ENCODE peak calls at places on chromosomes 3 and 15, in four cellular contexts. C, I, E and F are unnamed samples.

GRCh38 chr3:126338796-126339241 is 18.4 kb downstream of the KLF15 start:
- DNase-seq in C (no peak), I (no peak), E (no peak), F (no peak)

GRCh38 chr3:33940736-33941135 is 142.3 kb downstream of the PDCD6IP start:
- DNase-seq in C (no peak), I (no peak), E (no peak), F (no peak)

GRCh38 chr3:107643038-107643883 is 120.5 kb downstream of the BBX start:
- DNase-seq in C (peak; percentile 31), I (no peak), E (peak; percentile 26), F (no peak)

GRCh38 chr3:71478568-71478967 is 105.0 kb downstream of the FOXP1 start:
- DNase-seq in C (peak; percentile 48), I (no peak), E (peak; percentile 27), F (no peak)

GRCh38 chr15:101103589-101103988 is 148.3 kb downstream of the CHSY1 start:
- DNase-seq in C (no peak), I (no peak), E (no peak), F (no peak)

GRCh38 chr15:20344601-20345400 is 196.8 kb downstream of the GOLGA6L6 start:
- DNase-seq in C (no peak), I (no peak), E (no peak), F (no peak)

GRCh38 chr3:143974877-143975238 is 3.2 kb downstream of the DIPK2A start:
- DNase-seq in C (peak; percentile 31), I (no peak), E (peak; percentile 57), F (no peak)

GRCh38 chr15:74180689-74181602 is 7.4 kb downstream of the ISLR start:
- DNase-seq in C (no peak), I (no peak), E (no peak), F (no peak)

GRCh38 chr3:31980530-31981205 is 394 bp downstream of the OSBPL10 start:
- DNase-seq in C (peak; percentile 71), I (peak; percentile 57), E (peak; percentile 29), F (no peak)

GRCh38 chr15:49421991-49422390 is 1.1 kb upstream of the FGF7 start:
- DNase-seq in C (peak; percentile 68), I (peak; percentile 74), E (peak; percentile 82), F (peak; percentile 56)

GRCh38 chr3:177262396-177262795 is 65.1 kb upstream of the TBL1XR1 start:
- DNase-seq in C (no peak), I (no peak), E (peak; percentile 22), F (no peak)

GRCh38 chr3:152177757-152178156 is 91.0 kb upstream of the MBNL1 start:
- DNase-seq in C (no peak), I (no peak), E (peak; percentile 22), F (no peak)

GRCh38 chr3:32780735-32781210 is 37.0 kb upstream of the TRIM71 start:
- DNase-seq in C (peak; percentile 75), I (peak; percentile 52), E (peak; percentile 17), F (no peak)

GRCh38 chr3:156483426-156483825 is 71.5 kb downstream of the SSR3 start:
- DNase-seq in C (peak; percentile 92), I (peak; percentile 74), E (peak; percentile 94), F (peak; percentile 19)

GRCh38 chr3:134357914-134358811 is 16.1 kb downstream of the AMOTL2 start:
- DNase-seq in C (peak; percentile 91), I (peak; percentile 97), E (peak; percentile 96), F (peak; percentile 94)

GRCh38 chr3:98545940-98546339 is 14.2 kb downstream of the GPR15 start:
- DNase-seq in C (no peak), I (no peak), E (no peak), F (no peak)

GRCh38 chr3:81352867-81353266 is 408.6 kb downstream of the GBE1 start:
- DNase-seq in C (peak; percentile 69), I (peak; percentile 21), E (peak; percentile 31), F (no peak)

GRCh38 chr3:140395134-140396075 is 282.5 kb upstream of the TRIM42 start:
- DNase-seq in C (no peak), I (no peak), E (peak; percentile 8), F (no peak)

GRCh38 chr15:84905016-84905916 is 20.8 kb downstream of the SLC28A1 start:
- DNase-seq in C (no peak), I (no peak), E (no peak), F (no peak)

GRCh38 chr3:70556056-70556455 is 243.6 kb upstream of the MDFIC2 start:
- DNase-seq in C (peak; percentile 8), I (no peak), E (no peak), F (no peak)

DNA sequence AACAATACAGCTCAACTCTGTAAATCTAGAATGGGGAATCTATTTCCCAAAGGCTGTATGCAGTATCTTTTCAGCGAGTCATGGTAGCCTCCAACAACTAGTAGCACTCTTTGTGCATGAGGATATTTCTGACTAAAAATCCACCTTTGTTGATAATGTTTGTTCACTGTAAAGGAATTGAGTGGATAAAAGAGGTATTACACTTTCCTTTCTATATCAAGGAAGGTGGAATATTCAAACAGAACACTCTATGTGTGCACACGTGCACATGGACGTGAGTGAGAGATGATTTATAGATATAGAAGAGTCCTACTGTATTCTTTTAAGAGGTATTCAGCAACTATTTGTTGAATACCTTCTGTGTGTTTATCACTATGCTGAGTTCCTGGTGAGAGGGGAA is 68.2 kb downstream of the CMSS1 start:
- DNase-seq in C (no peak), I (no peak), E (no peak), F (no peak)
- TF ChIP-seq CTCF in C (no peak), I (no peak), E (no peak), F (no peak)

DNA sequence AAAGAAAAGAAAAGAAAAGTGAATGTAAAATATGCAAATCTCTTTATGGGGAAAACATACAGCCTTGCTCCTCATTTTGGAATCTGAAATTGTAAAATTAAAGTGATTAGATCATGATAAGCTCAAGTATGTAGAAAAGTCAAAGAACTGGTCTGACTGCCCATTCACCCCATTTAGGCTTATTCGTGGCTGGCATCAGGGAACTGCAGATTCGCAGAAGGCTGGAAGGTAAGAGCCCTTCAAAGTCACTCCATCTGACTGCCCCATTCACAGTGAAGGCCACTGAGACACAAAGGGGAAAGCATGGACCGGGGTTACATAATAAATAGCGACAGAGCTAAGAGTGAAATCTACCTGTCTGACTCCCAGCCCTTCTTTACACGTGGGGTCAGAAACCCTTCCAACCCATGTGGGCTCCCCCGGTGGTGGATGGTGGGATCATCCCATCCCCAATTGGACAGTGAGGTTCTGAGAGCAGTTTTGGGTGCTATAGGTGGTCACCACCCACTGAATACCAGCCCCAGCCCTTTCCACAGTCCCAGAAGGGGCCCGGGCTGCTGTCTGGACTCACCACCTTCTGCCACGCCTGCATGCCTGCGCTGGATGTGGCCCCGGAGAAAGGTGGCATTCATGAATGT is 18.1 kb downstream of the DZIP1L start:
- DNase-seq in C (peak; percentile 33), I (no peak), E (no peak), F (no peak)
- TF ChIP-seq CTCF in C (peak; percentile 62), I (peak; percentile 56), E (peak; percentile 48), F (peak; percentile 35)

GRCh38 chr15:70608156-70608555 is 155.2 kb downstream of the UACA start:
- DNase-seq in C (no peak), I (peak; percentile 88), E (peak; percentile 43), F (no peak)

GRCh38 chr15:70602281-70602680 is 161.1 kb downstream of the UACA start:
- DNase-seq in C (no peak), I (no peak), E (no peak), F (no peak)

GRCh38 chr15:70605606-70606410 is 157.6 kb downstream of the UACA start:
- DNase-seq in C (peak; percentile 32), I (peak; percentile 92), E (peak; percentile 82), F (peak; percentile 44)

GRCh38 chr15:70602834-70603560 is 160.4 kb downstream of the UACA start:
- DNase-seq in C (no peak), I (no peak), E (no peak), F (no peak)

DNA sequence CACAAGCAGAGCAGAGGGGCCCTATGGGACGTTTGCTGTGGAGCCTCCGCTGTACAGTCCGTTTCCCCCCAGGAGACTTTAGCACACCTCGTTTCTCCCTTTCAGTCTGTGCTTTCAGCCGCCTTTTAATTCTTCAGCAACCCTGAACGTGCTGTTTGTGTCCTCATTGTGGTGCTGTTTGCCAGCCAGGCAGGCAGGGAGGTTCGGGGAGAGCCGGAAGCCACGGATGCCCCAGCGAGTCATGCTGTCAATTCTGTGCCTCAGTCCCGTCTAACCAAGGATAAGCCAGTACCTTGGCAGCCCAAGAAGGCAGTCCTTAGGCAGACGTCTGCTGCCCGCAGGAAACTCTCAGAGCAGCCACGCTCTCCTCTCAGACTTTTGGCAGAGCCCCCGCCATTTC is 158.7 kb downstream of the UACA start:
- DNase-seq in C (peak; percentile 53), I (peak; percentile 52), E (no peak), F (no peak)
- TF ChIP-seq CTCF in C (peak; percentile 30), I (no peak), E (no peak), F (no peak)

DNA sequence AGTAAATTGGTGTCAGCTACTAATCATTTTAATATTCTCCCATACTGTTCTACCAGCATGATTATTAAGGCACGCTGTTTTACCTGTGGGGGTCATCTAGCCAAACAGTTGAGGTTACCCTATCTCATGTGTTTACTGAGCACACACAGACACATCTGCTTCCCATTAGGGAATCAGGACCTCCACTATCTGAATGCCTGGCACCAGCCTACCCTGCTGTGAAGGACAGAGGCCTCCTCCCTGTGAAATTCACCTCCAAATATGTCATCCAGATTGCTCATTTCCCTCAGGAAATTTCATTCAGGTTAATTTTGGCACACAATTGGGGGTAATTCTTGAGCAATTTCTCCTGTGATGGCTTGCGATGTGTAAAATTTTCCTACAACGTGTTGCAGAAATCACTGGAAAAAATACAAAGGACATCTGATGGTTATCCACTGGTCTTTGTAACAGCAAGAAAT is 155.6 kb upstream of the NR2E3 start:
- DNase-seq in C (no peak), I (peak; percentile 25), E (no peak), F (no peak)
- TF ChIP-seq CTCF in C (no peak), I (no peak), E (no peak), F (no peak)

GRCh38 chr15:67385971-67386370 is 131.4 kb downstream of the IQCH start:
- DNase-seq in C (no peak), I (peak; percentile 9), E (no peak), F (no peak)

GRCh38 chr15:67382723-67383122 is 128.1 kb downstream of the IQCH start:
- DNase-seq in C (no peak), I (no peak), E (no peak), F (no peak)

GRCh38 chr15:67384761-67385160 is 130.2 kb downstream of the IQCH start:
- DNase-seq in C (no peak), I (no peak), E (no peak), F (no peak)

GRCh38 chr15:67381416-67382045 is 126.9 kb downstream of the IQCH start:
- DNase-seq in C (no peak), I (no peak), E (no peak), F (no peak)

GRCh38 chr15:67383903-67384302 is 129.3 kb downstream of the IQCH start:
- DNase-seq in C (peak; percentile 15), I (peak; percentile 17), E (peak; percentile 14), F (no peak)
- TF ChIP-seq CTCF in C (peak; percentile 47), I (no peak), E (peak; percentile 16), F (peak; percentile 6)